ENCODE peak calls at places on chromosome 5, in nine cellular contexts. J is psoas muscle; L is colonic mucosa; S is ovary; U is stimulated activated CD4-positive, alpha-beta T cell treated with anti-CD3 and anti-CD28 coated beads, Interleukin-1b, Interleukin-23, amount 100 ng/mL, for 24 hours; R is NCI-H2081; X is ascending aorta; G is EL; E is hypothalamus. O is an unnamed sample.

GRCh38 chr5:107935641-107936040 is 264.9 kb upstream of the EFNA5 start:
- DNase-seq in U (no peak), X (no peak), J (no peak), E (no peak), G (no peak), R (no peak), S (no peak), L (no peak), O (no peak)

GRCh38 chr5:35478856-35479682 is 138.6 kb upstream of the SPEF2 start:
- DNase-seq in L (no peak), G (peak; percentile 67), U (no peak), J (no peak), X (no peak), S (no peak), R (no peak), E (no peak), O (no peak)

GRCh38 chr5:65434122-65434521 is 47.6 kb downstream of the ADAMTS6 start:
- DNase-seq in E (no peak), U (no peak), X (no peak), L (no peak), S (no peak), R (no peak), J (no peak), G (no peak), O (no peak)

GRCh38 chr5:72468606-72469005 is 38.6 kb downstream of the ZNF366 start:
- DNase-seq in U (no peak), X (no peak), G (no peak), J (no peak), R (no peak), L (no peak), E (no peak), S (no peak), O (no peak)

GRCh38 chr5:111278824-111279504 is 54.8 kb downstream of the CAMK4 start:
- DNase-seq in G (peak; percentile 46), L (peak; percentile 69), J (peak; percentile 60), U (peak; percentile 88), R (no peak), S (no peak), E (no peak), X (no peak), O (no peak)

GRCh38 chr5:42872865-42873264 is 61.2 kb upstream of the SELENOP start:
- DNase-seq in U (no peak), E (no peak), G (no peak), S (no peak), R (no peak), X (no peak), J (no peak), L (no peak), O (no peak)

GRCh38 chr5:170875811-170876210 is 14.0 kb downstream of the RANBP17 start:
- DNase-seq in X (no peak), G (no peak), U (no peak), J (no peak), E (no peak), S (no peak), L (no peak), R (no peak), O (no peak)

GRCh38 chr5:134006119-134006514 is 1.3 kb upstream of the VDAC1 start:
- DNase-seq in E (no peak), G (no peak), L (no peak), S (no peak), J (no peak), X (no peak), U (no peak), R (no peak), O (no peak)

GRCh38 chr5:78486223-78486622 is 125.8 kb downstream of the SCAMP1 start:
- DNase-seq in L (no peak), U (no peak), E (no peak), J (no peak), R (no peak), X (no peak), S (no peak), G (no peak), O (no peak)

O was measured in NCI-H510A.